ENCODE peak calls at places on chromosome 16, in six cellular contexts. One of them, this sample, is unnamed.

GRCh38 chr16:28292731-28293588 is 635 bp downstream of the SBK1 start:
- DNase-seq in stomach: no peak
- DNase-seq in breast epithelium: no peak
- DNase-seq in H1: peak
- DNase-seq in prostate gland: peak
- DNase-seq in GM12891: no peak
- DNase-seq in this sample: no peak

GRCh38 chr16:50519001-50519400 is 29.2 kb upstream of the NKD1 start:
- DNase-seq in breast epithelium: no peak
- DNase-seq in H1: no peak
- DNase-seq in prostate gland: no peak
- DNase-seq in stomach: peak
- DNase-seq in GM12891: no peak
- DNase-seq in this sample: peak

GRCh38 chr16:64846966-64847365 is 274.9 kb downstream of the CDH11 start:
- DNase-seq in H1: no peak
- DNase-seq in breast epithelium: no peak
- DNase-seq in GM12891: no peak
- DNase-seq in prostate gland: no peak
- DNase-seq in stomach: no peak
- DNase-seq in this sample: no peak

GRCh38 chr16:66154801-66155200 is 211.7 kb upstream of the CDH5 start:
- DNase-seq in prostate gland: no peak
- DNase-seq in breast epithelium: no peak
- DNase-seq in stomach: no peak
- DNase-seq in H1: no peak
- DNase-seq in GM12891: no peak
- DNase-seq in this sample: no peak

GRCh38 chr16:28165549-28166046 is 46.2 kb downstream of the XPO6 start:
- DNase-seq in stomach: no peak
- DNase-seq in prostate gland: no peak
- DNase-seq in breast epithelium: no peak
- DNase-seq in GM12891: no peak
- DNase-seq in H1: no peak
- DNase-seq in this sample: no peak

GRCh38 chr16:57752581-57753447 is 17.2 kb downstream of the KATNB1 start:
- DNase-seq in stomach: no peak
- DNase-seq in GM12891: no peak
- DNase-seq in H1: peak
- DNase-seq in prostate gland: no peak
- DNase-seq in breast epithelium: no peak
- DNase-seq in this sample: no peak

GRCh38 chr16:19153876-19154275 is 14.2 kb upstream of the SYT17 start:
- DNase-seq in prostate gland: no peak
- DNase-seq in stomach: no peak
- DNase-seq in GM12891: no peak
- DNase-seq in H1: no peak
- DNase-seq in breast epithelium: no peak
- DNase-seq in this sample: no peak

GRCh38 chr16:12356622-12357365 is 380.3 kb downstream of the SNX29 start:
- DNase-seq in H1: no peak
- DNase-seq in stomach: no peak
- DNase-seq in prostate gland: no peak
- DNase-seq in breast epithelium: no peak
- DNase-seq in GM12891: no peak
- DNase-seq in this sample: no peak

GRCh38 chr16:22139732-22140131 is 22.6 kb upstream of the SDR42E2 start:
- DNase-seq in breast epithelium: no peak
- DNase-seq in H1: no peak
- DNase-seq in prostate gland: no peak
- DNase-seq in stomach: no peak
- DNase-seq in GM12891: no peak
- DNase-seq in this sample: no peak

GRCh38 chr16:84088695-84089395 is 27.9 kb downstream of the MBTPS1 start:
- DNase-seq in H1: no peak
- DNase-seq in GM12891: peak
- DNase-seq in breast epithelium: peak
- DNase-seq in prostate gland: no peak
- DNase-seq in stomach: peak
- DNase-seq in this sample: no peak

GRCh38 chr16:54780266-54780665 is 150.4 kb upstream of the IRX5 start:
- DNase-seq in breast epithelium: no peak
- DNase-seq in prostate gland: no peak
- DNase-seq in H1: no peak
- DNase-seq in stomach: no peak
- DNase-seq in GM12891: no peak
- DNase-seq in this sample: no peak

GRCh38 chr16:57764006-57764340 is 28.4 kb downstream of the KATNB1 start:
- DNase-seq in H1: no peak
- DNase-seq in GM12891: no peak
- DNase-seq in prostate gland: no peak
- DNase-seq in breast epithelium: no peak
- DNase-seq in stomach: no peak
- DNase-seq in this sample: no peak

GRCh38 chr16:47236716-47237115 is 93.0 kb upstream of the NETO2 start:
- DNase-seq in breast epithelium: no peak
- DNase-seq in stomach: no peak
- DNase-seq in prostate gland: no peak
- DNase-seq in GM12891: no peak
- DNase-seq in H1: no peak
- DNase-seq in this sample: no peak

GRCh38 chr16:67678354-67679023 is 11.9 kb downstream of the C16orf86 start:
- DNase-seq in prostate gland: peak
- DNase-seq in breast epithelium: no peak
- DNase-seq in GM12891: no peak
- DNase-seq in stomach: no peak
- DNase-seq in H1: no peak
- DNase-seq in this sample: no peak

GRCh38 chr16:85607331-85607765 is 5.8 kb upstream of the GSE1 start:
- DNase-seq in GM12891: no peak
- DNase-seq in stomach: peak
- DNase-seq in H1: peak
- DNase-seq in prostate gland: no peak
- DNase-seq in breast epithelium: no peak
- DNase-seq in this sample: no peak

GRCh38 chr16:86002178-86002577 is 103.2 kb downstream of the IRF8 start:
- DNase-seq in GM12891: no peak
- DNase-seq in prostate gland: no peak
- DNase-seq in H1: no peak
- DNase-seq in stomach: no peak
- DNase-seq in breast epithelium: no peak
- DNase-seq in this sample: no peak

GRCh38 chr16:86073763-86074493 is 175.0 kb downstream of the IRF8 start:
- DNase-seq in breast epithelium: peak
- DNase-seq in prostate gland: no peak
- DNase-seq in GM12891: no peak
- DNase-seq in stomach: no peak
- DNase-seq in H1: no peak
- DNase-seq in this sample: peak

GRCh38 chr16:50683689-50684374 is 2.7 kb upstream of the SNX20 start:
- DNase-seq in GM12891: no peak
- DNase-seq in H1: no peak
- DNase-seq in stomach: peak
- DNase-seq in breast epithelium: no peak
- DNase-seq in prostate gland: no peak
- DNase-seq in this sample: no peak

GRCh38 chr16:23131436-23131835 is 17.8 kb downstream of the USP31 start:
- DNase-seq in stomach: no peak
- DNase-seq in breast epithelium: no peak
- DNase-seq in GM12891: no peak
- DNase-seq in prostate gland: no peak
- DNase-seq in H1: no peak
- DNase-seq in this sample: no peak

GRCh38 chr16:87332150-87332549 is 15.0 kb upstream of the C16orf95 start:
- DNase-seq in breast epithelium: no peak
- DNase-seq in H1: no peak
- DNase-seq in GM12891: no peak
- DNase-seq in stomach: no peak
- DNase-seq in prostate gland: peak
- DNase-seq in this sample: no peak

GRCh38 chr16:19831678-19832077 is 53.0 kb downstream of the GPRC5B start:
- DNase-seq in prostate gland: no peak
- DNase-seq in H1: no peak
- DNase-seq in stomach: no peak
- DNase-seq in breast epithelium: no peak
- DNase-seq in GM12891: no peak
- DNase-seq in this sample: no peak

GRCh38 chr16:74107795-74108610 is 188.6 kb upstream of the PSMD7 start:
- DNase-seq in stomach: peak
- DNase-seq in breast epithelium: no peak
- DNase-seq in H1: peak
- DNase-seq in prostate gland: peak
- DNase-seq in GM12891: peak
- DNase-seq in this sample: no peak

GRCh38 chr16:24520983-24521382 is 18.4 kb upstream of the RBBP6 start:
- DNase-seq in stomach: no peak
- DNase-seq in breast epithelium: no peak
- DNase-seq in GM12891: no peak
- DNase-seq in prostate gland: no peak
- DNase-seq in H1: no peak
- DNase-seq in this sample: no peak

GRCh38 chr16:11361751-11362742 is 16.8 kb downstream of the RMI2 start:
- DNase-seq in stomach: no peak
- DNase-seq in GM12891: peak
- DNase-seq in breast epithelium: no peak
- DNase-seq in prostate gland: no peak
- DNase-seq in H1: no peak
- DNase-seq in this sample: no peak

GRCh38 chr16:19963306-19963705 is 78.7 kb upstream of the GPRC5B start:
- DNase-seq in breast epithelium: no peak
- DNase-seq in prostate gland: peak
- DNase-seq in stomach: peak
- DNase-seq in GM12891: no peak
- DNase-seq in H1: no peak
- DNase-seq in this sample: no peak

GRCh38 chr16:19235886-19236285 is 49.6 kb upstream of the CLEC19A start:
- DNase-seq in prostate gland: no peak
- DNase-seq in GM12891: no peak
- DNase-seq in breast epithelium: no peak
- DNase-seq in stomach: no peak
- DNase-seq in H1: no peak
- DNase-seq in this sample: no peak

GRCh38 chr16:82329504-82330192 is 159.6 kb upstream of the MPHOSPH6 start:
- DNase-seq in H1: no peak
- DNase-seq in prostate gland: peak
- DNase-seq in breast epithelium: peak
- DNase-seq in stomach: peak
- DNase-seq in GM12891: no peak
- DNase-seq in this sample: no peak

GRCh38 chr16:21227886-21228285 is 5.6 kb upstream of the ANKS4B start:
- DNase-seq in H1: no peak
- DNase-seq in stomach: no peak
- DNase-seq in prostate gland: no peak
- DNase-seq in GM12891: no peak
- DNase-seq in breast epithelium: no peak
- DNase-seq in this sample: no peak

DNA sequence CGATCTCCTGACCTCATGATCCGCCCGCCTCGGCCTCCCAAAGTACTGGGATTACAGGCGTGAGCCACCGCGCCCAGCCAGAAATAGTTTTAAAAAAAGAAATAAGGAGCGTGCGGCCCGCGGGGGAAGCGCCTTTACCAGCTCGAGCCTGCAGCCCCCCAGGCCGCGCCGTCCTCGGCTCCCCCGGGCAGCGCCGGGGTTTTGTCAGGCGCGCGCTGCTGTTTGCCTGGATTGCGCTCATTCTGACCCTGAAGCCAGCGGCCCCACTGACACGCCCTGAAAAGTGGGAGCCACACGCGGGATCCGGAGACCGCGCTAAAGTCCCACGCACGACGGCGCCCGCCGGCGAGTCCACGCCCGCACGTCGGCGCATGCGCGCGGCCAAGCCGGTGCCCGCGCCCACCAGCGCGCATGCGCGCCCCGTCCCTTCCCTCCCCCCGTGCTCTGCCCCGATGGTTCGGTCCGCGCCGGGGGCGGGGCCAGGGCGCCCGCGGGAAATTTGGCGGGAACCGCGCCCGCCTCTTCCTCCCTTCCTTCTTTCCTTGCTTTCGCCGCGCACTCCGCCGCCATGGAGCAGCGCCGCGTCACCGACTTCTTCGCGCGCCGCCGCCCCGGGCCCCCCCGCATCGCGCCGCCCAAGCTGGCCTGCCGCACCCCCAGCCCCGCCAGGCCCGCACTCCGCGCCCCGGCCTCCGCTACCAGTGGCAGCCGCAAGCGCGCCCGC is at the start of gene CDT1:
- DNase-seq in prostate gland: peak
- DNase-seq in breast epithelium: peak
- DNase-seq in GM12891: peak
- DNase-seq in stomach: peak
- DNase-seq in H1: peak
- DNase-seq in this sample: peak
- TF ChIP-seq POLR2A in prostate gland: peak
- TF ChIP-seq POLR2A in breast epithelium: no peak
- TF ChIP-seq POLR2A in GM12891: no peak
- TF ChIP-seq POLR2A in stomach: no peak
- TF ChIP-seq POLR2A in H1: no peak
- TF ChIP-seq POLR2A in this sample: peak

GRCh38 chr16:77409311-77409710 is 25.5 kb downstream of the ADAMTS18 start:
- DNase-seq in stomach: no peak
- DNase-seq in GM12891: no peak
- DNase-seq in prostate gland: no peak
- DNase-seq in H1: no peak
- DNase-seq in breast epithelium: no peak
- DNase-seq in this sample: no peak
- TF ChIP-seq POLR2AphosphoS5 in stomach: no peak
- TF ChIP-seq POLR2AphosphoS5 in GM12891: no peak
- TF ChIP-seq POLR2AphosphoS5 in prostate gland: no peak
- TF ChIP-seq POLR2AphosphoS5 in H1: no peak
- TF ChIP-seq POLR2AphosphoS5 in breast epithelium: no peak
- TF ChIP-seq POLR2AphosphoS5 in this sample: no peak

DNA sequence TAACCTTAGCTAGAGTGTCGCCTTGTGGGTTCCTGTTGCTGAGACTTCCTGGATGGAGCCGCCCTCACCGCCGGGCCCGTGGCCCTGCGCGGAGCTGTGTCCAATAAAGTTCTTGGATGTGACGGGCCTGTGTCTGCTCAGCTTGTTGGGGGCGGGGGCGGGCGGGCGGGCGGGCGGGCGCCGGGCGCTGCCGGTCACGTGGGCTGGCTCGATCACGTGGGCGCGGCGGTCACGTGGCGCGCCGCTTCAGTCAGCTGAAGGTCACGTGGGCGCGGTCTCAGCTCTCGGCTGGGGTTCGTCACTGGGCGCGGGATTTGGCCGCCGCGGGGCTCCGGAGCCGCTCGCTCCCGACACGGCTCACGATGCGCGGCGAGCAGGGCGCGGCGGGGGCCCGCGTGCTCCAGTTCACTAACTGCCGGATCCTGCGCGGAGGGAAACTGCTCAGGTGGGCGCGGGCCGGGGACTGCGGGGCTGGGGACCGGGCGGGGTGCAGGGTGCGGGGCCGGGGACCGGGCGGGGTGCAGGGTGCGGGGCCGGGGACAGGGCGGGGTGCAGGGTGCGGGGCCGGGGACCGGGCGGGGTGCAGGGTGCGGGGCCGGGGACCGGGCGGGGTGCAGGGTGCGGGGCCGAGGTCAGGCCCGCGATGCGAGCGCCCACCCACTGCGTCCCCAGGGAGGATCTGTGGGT is at the start of gene AMDHD2:
- DNase-seq in H1: peak
- DNase-seq in GM12891: peak
- DNase-seq in stomach: peak
- DNase-seq in prostate gland: peak
- DNase-seq in breast epithelium: peak
- DNase-seq in this sample: peak
- TF ChIP-seq POLR2A in H1: peak
- TF ChIP-seq POLR2A in GM12891: peak
- TF ChIP-seq POLR2A in stomach: no peak
- TF ChIP-seq POLR2A in prostate gland: no peak
- TF ChIP-seq POLR2A in breast epithelium: no peak
- TF ChIP-seq POLR2A in this sample: no peak

GRCh38 chr16:29862884-29863668 is at the start of gene CDIPT:
- DNase-seq in H1: peak
- DNase-seq in GM12891: peak
- DNase-seq in prostate gland: peak
- DNase-seq in breast epithelium: peak
- DNase-seq in stomach: peak
- DNase-seq in this sample: peak
- TF ChIP-seq POLR2AphosphoS5 in H1: no peak
- TF ChIP-seq POLR2AphosphoS5 in GM12891: no peak
- TF ChIP-seq POLR2AphosphoS5 in prostate gland: peak
- TF ChIP-seq POLR2AphosphoS5 in breast epithelium: peak
- TF ChIP-seq POLR2AphosphoS5 in stomach: peak
- TF ChIP-seq POLR2AphosphoS5 in this sample: peak

This sample was measured in sigmoid colon.